ENCODE peak calls at places on chromosomes 3 and 15, in five cellular contexts. One of them, this sample, is unnamed. For H3K4me1, the result is how much of the 10 kb centered on the place peaks cover.

GRCh38 chr3:129238945-129239705 is 10.3 kb upstream of the COPG1 start:
- DNase-seq in body of pancreas: no peak
- DNase-seq in IMR-90: peak
- DNase-seq in cardiac muscle cell: no peak
- DNase-seq in CD4-positive, CD25-positive, alpha-beta regulatory T cell: no peak
- DNase-seq in this sample: peak

GRCh38 chr3:6455031-6455430 is 405.9 kb upstream of the GRM7 start:
- DNase-seq in body of pancreas: no peak
- DNase-seq in IMR-90: no peak
- DNase-seq in cardiac muscle cell: no peak
- DNase-seq in CD4-positive, CD25-positive, alpha-beta regulatory T cell: no peak
- DNase-seq in this sample: no peak

GRCh38 chr3:10516835-10517465 is 11.6 kb upstream of the ATP2B2 start:
- DNase-seq in body of pancreas: no peak
- DNase-seq in IMR-90: no peak
- DNase-seq in cardiac muscle cell: peak
- DNase-seq in CD4-positive, CD25-positive, alpha-beta regulatory T cell: no peak
- DNase-seq in this sample: no peak

GRCh38 chr15:74541494-74542191 is 623 bp downstream of the ARID3B start:
- DNase-seq in body of pancreas: peak
- DNase-seq in IMR-90: peak
- DNase-seq in cardiac muscle cell: peak
- DNase-seq in CD4-positive, CD25-positive, alpha-beta regulatory T cell: peak
- DNase-seq in this sample: peak

GRCh38 chr3:148789156-148789555 is 38.5 kb upstream of the CPB1 start:
- DNase-seq in body of pancreas: no peak
- DNase-seq in IMR-90: no peak
- DNase-seq in cardiac muscle cell: peak
- DNase-seq in CD4-positive, CD25-positive, alpha-beta regulatory T cell: no peak
- DNase-seq in this sample: no peak

GRCh38 chr3:158668506-158668905 is 3.9 kb downstream of the LXN start:
- DNase-seq in body of pancreas: no peak
- DNase-seq in IMR-90: peak
- DNase-seq in cardiac muscle cell: no peak
- DNase-seq in CD4-positive, CD25-positive, alpha-beta regulatory T cell: no peak
- DNase-seq in this sample: no peak

GRCh38 chr3:84783281-84783680 is 175.5 kb upstream of the CADM2 start:
- DNase-seq in body of pancreas: no peak
- DNase-seq in IMR-90: no peak
- DNase-seq in cardiac muscle cell: no peak
- DNase-seq in CD4-positive, CD25-positive, alpha-beta regulatory T cell: no peak
- DNase-seq in this sample: no peak

GRCh38 chr15:64596701-64597468 is 136.5 kb downstream of the ZNF609 start:
- DNase-seq in body of pancreas: peak
- DNase-seq in IMR-90: peak
- DNase-seq in cardiac muscle cell: peak
- DNase-seq in CD4-positive, CD25-positive, alpha-beta regulatory T cell: peak
- DNase-seq in this sample: no peak

GRCh38 chr3:143011705-143012104 is 10.3 kb downstream of the U2SURP start:
- DNase-seq in body of pancreas: no peak
- DNase-seq in IMR-90: no peak
- DNase-seq in cardiac muscle cell: no peak
- DNase-seq in CD4-positive, CD25-positive, alpha-beta regulatory T cell: no peak
- DNase-seq in this sample: no peak

GRCh38 chr3:4981160-4981687 is 2.0 kb downstream of the BHLHE40 start:
- DNase-seq in body of pancreas: no peak
- DNase-seq in IMR-90: peak
- DNase-seq in cardiac muscle cell: no peak
- DNase-seq in CD4-positive, CD25-positive, alpha-beta regulatory T cell: no peak
- DNase-seq in this sample: no peak

GRCh38 chr3:4908066-4908768 is 71.0 kb upstream of the BHLHE40 start:
- DNase-seq in body of pancreas: no peak
- DNase-seq in IMR-90: no peak
- DNase-seq in cardiac muscle cell: peak
- DNase-seq in CD4-positive, CD25-positive, alpha-beta regulatory T cell: no peak
- DNase-seq in this sample: no peak

GRCh38 chr3:138726966-138727365 is 107.8 kb downstream of the PIK3CB start:
- DNase-seq in body of pancreas: no peak
- DNase-seq in IMR-90: peak
- DNase-seq in cardiac muscle cell: no peak
- DNase-seq in CD4-positive, CD25-positive, alpha-beta regulatory T cell: no peak
- DNase-seq in this sample: no peak

GRCh38 chr3:115340586-115340985 is 193.5 kb upstream of the ZBTB20 start:
- DNase-seq in body of pancreas: no peak
- DNase-seq in IMR-90: no peak
- DNase-seq in cardiac muscle cell: no peak
- DNase-seq in CD4-positive, CD25-positive, alpha-beta regulatory T cell: no peak
- DNase-seq in this sample: no peak

GRCh38 chr3:138493804-138494606 is 59.6 kb downstream of the ESYT3 start:
- DNase-seq in body of pancreas: no peak
- DNase-seq in IMR-90: peak
- DNase-seq in cardiac muscle cell: no peak
- DNase-seq in CD4-positive, CD25-positive, alpha-beta regulatory T cell: no peak
- DNase-seq in this sample: no peak

GRCh38 chr3:106514431-106514830 is 645.6 kb upstream of the CBLB start:
- DNase-seq in body of pancreas: no peak
- DNase-seq in IMR-90: no peak
- DNase-seq in cardiac muscle cell: no peak
- DNase-seq in CD4-positive, CD25-positive, alpha-beta regulatory T cell: no peak
- DNase-seq in this sample: no peak

GRCh38 chr3:52835766-52836470 is 1.1 kb upstream of the MUSTN1 start:
- DNase-seq in body of pancreas: no peak
- DNase-seq in IMR-90: no peak
- DNase-seq in cardiac muscle cell: no peak
- DNase-seq in CD4-positive, CD25-positive, alpha-beta regulatory T cell: no peak
- DNase-seq in this sample: peak

GRCh38 chr3:118987466-118987865 is 47.2 kb downstream of the IGSF11 start:
- DNase-seq in body of pancreas: peak
- DNase-seq in IMR-90: peak
- DNase-seq in cardiac muscle cell: no peak
- DNase-seq in CD4-positive, CD25-positive, alpha-beta regulatory T cell: no peak
- DNase-seq in this sample: peak

GRCh38 chr15:28098766-28099554 is at the start of gene OCA2:
- DNase-seq in body of pancreas: peak
- DNase-seq in IMR-90: peak
- DNase-seq in cardiac muscle cell: peak
- DNase-seq in CD4-positive, CD25-positive, alpha-beta regulatory T cell: peak
- DNase-seq in this sample: peak

GRCh38 chr3:28907616-28908015 is 373.3 kb upstream of the RBMS3 start:
- DNase-seq in body of pancreas: no peak
- DNase-seq in IMR-90: no peak
- DNase-seq in cardiac muscle cell: no peak
- DNase-seq in CD4-positive, CD25-positive, alpha-beta regulatory T cell: no peak
- DNase-seq in this sample: no peak

GRCh38 chr3:42819351-42819965 is 10.2 kb downstream of the ACKR2 start:
- DNase-seq in body of pancreas: peak
- DNase-seq in IMR-90: no peak
- DNase-seq in cardiac muscle cell: peak
- DNase-seq in CD4-positive, CD25-positive, alpha-beta regulatory T cell: no peak
- DNase-seq in this sample: no peak

GRCh38 chr3:12395349-12396012 is 88.8 kb upstream of the TSEN2 start:
- DNase-seq in body of pancreas: no peak
- DNase-seq in IMR-90: peak
- DNase-seq in cardiac muscle cell: no peak
- DNase-seq in CD4-positive, CD25-positive, alpha-beta regulatory T cell: no peak
- DNase-seq in this sample: no peak

GRCh38 chr15:90762109-90762508 is 45.0 kb downstream of the BLM start:
- DNase-seq in body of pancreas: peak
- DNase-seq in IMR-90: peak
- DNase-seq in cardiac muscle cell: peak
- DNase-seq in CD4-positive, CD25-positive, alpha-beta regulatory T cell: no peak
- DNase-seq in this sample: peak

GRCh38 chr15:57861805-57862586 is 155.5 kb downstream of the POLR2M start:
- DNase-seq in body of pancreas: no peak
- DNase-seq in IMR-90: peak
- DNase-seq in cardiac muscle cell: no peak
- DNase-seq in CD4-positive, CD25-positive, alpha-beta regulatory T cell: no peak
- DNase-seq in this sample: no peak

GRCh38 chr3:70753572-70753971 is 441.1 kb upstream of the MDFIC2 start:
- DNase-seq in body of pancreas: no peak
- DNase-seq in IMR-90: no peak
- DNase-seq in cardiac muscle cell: peak
- DNase-seq in CD4-positive, CD25-positive, alpha-beta regulatory T cell: no peak
- DNase-seq in this sample: no peak

GRCh38 chr15:72242775-72243370 is 11.9 kb upstream of the PKM start:
- DNase-seq in body of pancreas: no peak
- DNase-seq in IMR-90: no peak
- DNase-seq in cardiac muscle cell: no peak
- DNase-seq in CD4-positive, CD25-positive, alpha-beta regulatory T cell: no peak
- DNase-seq in this sample: no peak

GRCh38 chr3:59108091-59108815 is 58.4 kb upstream of the CFAP20DC start:
- DNase-seq in body of pancreas: no peak
- DNase-seq in IMR-90: peak
- DNase-seq in cardiac muscle cell: no peak
- DNase-seq in CD4-positive, CD25-positive, alpha-beta regulatory T cell: no peak
- DNase-seq in this sample: no peak

GRCh38 chr3:43998841-43999805 is 242.6 kb upstream of the TOPAZ1 start:
- DNase-seq in body of pancreas: no peak
- DNase-seq in IMR-90: no peak
- DNase-seq in cardiac muscle cell: peak
- DNase-seq in CD4-positive, CD25-positive, alpha-beta regulatory T cell: no peak
- DNase-seq in this sample: no peak

GRCh38 chr3:138835177-138835757 is 539 bp upstream of the PIK3CB start:
- DNase-seq in body of pancreas: no peak
- DNase-seq in IMR-90: no peak
- DNase-seq in cardiac muscle cell: no peak
- DNase-seq in CD4-positive, CD25-positive, alpha-beta regulatory T cell: no peak
- DNase-seq in this sample: no peak

GRCh38 chr3:47009225-47010049 is 30.0 kb downstream of the NBEAL2 start:
- DNase-seq in body of pancreas: peak
- DNase-seq in IMR-90: peak
- DNase-seq in cardiac muscle cell: peak
- DNase-seq in CD4-positive, CD25-positive, alpha-beta regulatory T cell: peak
- DNase-seq in this sample: peak

GRCh38 chr3:150253622-150254021 is 154.5 kb upstream of the TSC22D2 start:
- DNase-seq in body of pancreas: no peak
- DNase-seq in IMR-90: no peak
- DNase-seq in cardiac muscle cell: no peak
- DNase-seq in CD4-positive, CD25-positive, alpha-beta regulatory T cell: no peak
- DNase-seq in this sample: no peak

GRCh38 chr3:155391583-155391982 is 98.1 kb upstream of the STRIT1 start:
- DNase-seq in body of pancreas: peak
- DNase-seq in IMR-90: peak
- DNase-seq in cardiac muscle cell: no peak
- DNase-seq in CD4-positive, CD25-positive, alpha-beta regulatory T cell: no peak
- DNase-seq in this sample: peak

DNA sequence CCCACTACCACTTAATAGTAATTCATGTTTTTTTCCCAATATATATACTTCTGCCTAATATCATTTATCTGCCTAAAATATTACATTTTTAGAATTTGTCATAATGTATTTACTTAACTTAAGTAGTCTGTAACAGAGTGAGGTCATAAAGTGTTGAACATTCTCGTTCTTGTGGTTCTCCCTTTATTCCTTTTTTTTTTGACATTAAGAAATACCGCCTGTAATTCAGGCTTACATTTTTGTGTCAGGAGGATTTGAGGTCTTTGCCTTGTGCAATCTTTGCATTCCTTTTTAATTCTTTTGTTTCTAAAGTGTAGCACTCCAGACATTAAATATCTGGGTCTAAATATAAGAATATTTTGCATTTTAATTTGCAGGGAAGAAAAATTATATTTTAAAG is 315.4 kb downstream of the PTPRG start:
- DNase-seq in body of pancreas: no peak
- DNase-seq in IMR-90: peak
- DNase-seq in cardiac muscle cell: no peak
- DNase-seq in CD4-positive, CD25-positive, alpha-beta regulatory T cell: no peak
- DNase-seq in this sample: no peak
- H3K4me1 ChIP-seq in body of pancreas: under half
- H3K4me1 ChIP-seq in IMR-90: under half
- H3K4me1 ChIP-seq in cardiac muscle cell: under half
- H3K4me1 ChIP-seq in CD4-positive, CD25-positive, alpha-beta regulatory T cell: under half
- H3K4me1 ChIP-seq in this sample: under half

GRCh38 chr15:67216859-67217258 is 37.6 kb downstream of the AAGAB start:
- DNase-seq in body of pancreas: no peak
- DNase-seq in IMR-90: no peak
- DNase-seq in cardiac muscle cell: no peak
- DNase-seq in CD4-positive, CD25-positive, alpha-beta regulatory T cell: no peak
- DNase-seq in this sample: no peak

GRCh38 chr15:67210555-67211168 is 43.8 kb downstream of the AAGAB start:
- DNase-seq in body of pancreas: no peak
- DNase-seq in IMR-90: no peak
- DNase-seq in cardiac muscle cell: no peak
- DNase-seq in CD4-positive, CD25-positive, alpha-beta regulatory T cell: no peak
- DNase-seq in this sample: no peak

GRCh38 chr15:67207555-67208182 is 46.8 kb downstream of the AAGAB start:
- DNase-seq in body of pancreas: no peak
- DNase-seq in IMR-90: no peak
- DNase-seq in cardiac muscle cell: no peak
- DNase-seq in CD4-positive, CD25-positive, alpha-beta regulatory T cell: no peak
- DNase-seq in this sample: no peak

GRCh38 chr15:67218428-67218827 is 36.0 kb downstream of the AAGAB start:
- DNase-seq in body of pancreas: no peak
- DNase-seq in IMR-90: no peak
- DNase-seq in cardiac muscle cell: no peak
- DNase-seq in CD4-positive, CD25-positive, alpha-beta regulatory T cell: no peak
- DNase-seq in this sample: no peak

GRCh38 chr15:67212655-67213054 is 41.8 kb downstream of the AAGAB start:
- DNase-seq in body of pancreas: no peak
- DNase-seq in IMR-90: no peak
- DNase-seq in cardiac muscle cell: no peak
- DNase-seq in CD4-positive, CD25-positive, alpha-beta regulatory T cell: no peak
- DNase-seq in this sample: no peak
- H3K4me3 ChIP-seq in body of pancreas: no peak
- H3K4me3 ChIP-seq in IMR-90: no peak
- H3K4me3 ChIP-seq in cardiac muscle cell: no peak
- H3K4me3 ChIP-seq in CD4-positive, CD25-positive, alpha-beta regulatory T cell: no peak
- H3K4me3 ChIP-seq in this sample: no peak

GRCh38 chr15:26083457-26084350 is 220.6 kb upstream of the ATP10A start:
- DNase-seq in body of pancreas: no peak
- DNase-seq in IMR-90: no peak
- DNase-seq in cardiac muscle cell: peak
- DNase-seq in CD4-positive, CD25-positive, alpha-beta regulatory T cell: no peak
- DNase-seq in this sample: no peak
- H3K27ac ChIP-seq in body of pancreas: peak
- H3K27ac ChIP-seq in IMR-90: no peak
- H3K27ac ChIP-seq in cardiac muscle cell: no peak
- H3K27ac ChIP-seq in CD4-positive, CD25-positive, alpha-beta regulatory T cell: no peak
- H3K27ac ChIP-seq in this sample: no peak

DNA sequence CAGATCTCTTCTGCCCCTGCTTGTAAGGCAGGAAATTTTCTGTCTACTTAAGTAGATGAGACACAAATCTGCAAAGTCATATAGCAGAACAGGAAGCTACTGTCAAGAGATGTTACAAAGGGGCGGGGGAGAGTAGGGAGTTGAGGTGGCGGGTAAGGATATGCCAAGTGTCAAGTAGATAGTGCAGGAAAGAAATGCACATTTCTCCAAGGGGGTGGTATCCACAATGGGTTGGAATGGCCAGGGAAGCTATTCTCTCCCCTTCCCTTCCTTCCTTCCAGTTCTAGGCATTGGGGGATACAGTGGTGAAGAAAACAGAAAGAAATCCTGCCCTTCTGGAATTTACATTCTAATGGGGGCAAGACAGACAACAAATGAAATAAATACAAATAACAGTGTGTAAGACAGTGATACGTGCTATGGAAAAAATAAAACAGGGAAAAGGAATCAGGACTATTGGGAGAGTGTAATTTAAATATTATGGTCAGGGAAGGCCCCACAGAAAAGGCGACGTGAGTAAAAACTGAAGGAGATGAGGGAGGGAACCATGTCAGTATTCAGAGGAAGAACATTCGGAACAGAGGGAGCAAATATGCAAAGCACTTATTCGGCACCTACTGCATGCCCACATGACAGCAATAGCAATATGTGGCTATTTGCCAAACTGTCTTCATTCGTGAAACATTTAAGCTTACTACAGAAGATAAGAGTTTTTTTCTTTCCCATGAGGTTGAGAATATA is 42.8 kb upstream of the RNU6-1 start:
- DNase-seq in body of pancreas: no peak
- DNase-seq in IMR-90: peak
- DNase-seq in cardiac muscle cell: no peak
- DNase-seq in CD4-positive, CD25-positive, alpha-beta regulatory T cell: no peak
- DNase-seq in this sample: no peak
- H3K4me1 ChIP-seq in body of pancreas: under half
- H3K4me1 ChIP-seq in IMR-90: under half
- H3K4me1 ChIP-seq in cardiac muscle cell: under half
- H3K4me1 ChIP-seq in CD4-positive, CD25-positive, alpha-beta regulatory T cell: under half
- H3K4me1 ChIP-seq in this sample: under half